ENCODE peak calls at places on chromosomes 12 and 14, in eight cellular contexts. O is heart left ventricle, K is GM23338, G is choroid plexus epithelial cell, S is DND-41, B is neural crest cell, C is neural progenitor cell, X is epithelial cell of esophagus. T is an unnamed sample.

GRCh38 chr12:111435661-111436201 is 30.0 kb downstream of the SH2B3 start:
- DNase-seq in O (peak), K (no peak), G (no peak), S (peak), B (no peak), C (no peak), X (no peak), T (no peak)

GRCh38 chr14:44149597-44149996 is 357.5 kb downstream of the FSCB start:
- DNase-seq in O (no peak), K (peak), G (no peak), S (peak), B (peak), C (peak), X (peak), T (peak)

GRCh38 chr14:52312872-52313492 is 1.1 kb upstream of the PTGER2 start:
- DNase-seq in O (no peak), K (no peak), G (no peak), S (no peak), B (no peak), C (no peak), X (no peak), T (no peak)

GRCh38 chr14:50225067-50225973 is 6.1 kb downstream of the SOS2 start:
- DNase-seq in O (no peak), K (peak), G (peak), S (no peak), B (no peak), C (no peak), X (peak), T (no peak)

GRCh38 chr12:14239935-14240872 is 125.3 kb upstream of the ATF7IP start:
- DNase-seq in O (no peak), K (peak), G (no peak), S (no peak), B (no peak), C (no peak), X (peak), T (no peak)

GRCh38 chr12:8064131-8064530 is 2.0 kb downstream of the C3AR1 start:
- DNase-seq in O (no peak), K (no peak), G (no peak), S (no peak), B (no peak), C (no peak), X (no peak), T (no peak)

GRCh38 chr14:21039059-21039422 is 3.1 kb upstream of the RNASE7 start:
- DNase-seq in O (peak), K (peak), G (peak), S (no peak), B (no peak), C (no peak), X (no peak), T (no peak)

GRCh38 chr12:51246254-51246853 is 7.7 kb downstream of the DAZAP2 start:
- DNase-seq in O (no peak), K (no peak), G (peak), S (peak), B (no peak), C (no peak), X (no peak), T (no peak)

GRCh38 chr14:77157716-77158115 is 16.1 kb upstream of the ZDHHC22 start:
- DNase-seq in O (no peak), K (no peak), G (no peak), S (no peak), B (no peak), C (no peak), X (no peak), T (no peak)

GRCh38 chr14:95294834-95295599 is 24.7 kb downstream of the CLMN start:
- DNase-seq in O (no peak), K (no peak), G (peak), S (no peak), B (no peak), C (no peak), X (peak), T (no peak)

GRCh38 chr12:81261508-81262207 is 183.8 kb downstream of the ACSS3 start:
- DNase-seq in O (no peak), K (peak), G (peak), S (no peak), B (no peak), C (no peak), X (no peak), T (no peak)

GRCh38 chr14:59215353-59215752 is 26.9 kb downstream of the DAAM1 start:
- DNase-seq in O (peak), K (no peak), G (peak), S (no peak), B (no peak), C (no peak), X (no peak), T (peak)

GRCh38 chr14:24147761-24148428 is 597 bp downstream of the RNF31 start:
- DNase-seq in O (no peak), K (no peak), G (peak), S (peak), B (no peak), C (no peak), X (no peak), T (no peak)

GRCh38 chr12:101021911-101022388 is 188.1 kb downstream of the SLC5A8 start:
- DNase-seq in O (no peak), K (no peak), G (peak), S (no peak), B (no peak), C (no peak), X (peak), T (no peak)

GRCh38 chr14:23095196-23096108 is at the start of gene C14orf119:
- DNase-seq in O (peak), K (peak), G (peak), S (peak), B (no peak), C (peak), X (peak), T (peak)

GRCh38 chr14:77151918-77152588 is 10.5 kb upstream of the ZDHHC22 start:
- DNase-seq in O (no peak), K (peak), G (peak), S (no peak), B (no peak), C (no peak), X (peak), T (no peak)

GRCh38 chr12:56221233-56221756 is 427 bp downstream of the RNF41 start:
- DNase-seq in O (peak), K (peak), G (peak), S (no peak), B (peak), C (peak), X (peak), T (no peak)

GRCh38 chr12:54853933-54854538 is at the start of gene MUCL1:
- DNase-seq in O (no peak), K (peak), G (peak), S (peak), B (peak), C (peak), X (peak), T (peak)

GRCh38 chr14:99745307-99745951 is 47.8 kb upstream of the EML1 start:
- DNase-seq in O (no peak), K (no peak), G (peak), S (no peak), B (no peak), C (no peak), X (no peak), T (no peak)

GRCh38 chr14:22781606-22782000 is 15.1 kb downstream of the OXA1L start:
- DNase-seq in O (no peak), K (no peak), G (peak), S (no peak), B (no peak), C (no peak), X (peak), T (no peak)

GRCh38 chr12:50174971-50175715 is 8.0 kb upstream of the CERS5 start:
- DNase-seq in O (no peak), K (peak), G (peak), S (no peak), B (peak), C (peak), X (peak), T (no peak)

GRCh38 chr12:62893276-62893675 is 41.7 kb downstream of the PPM1H start:
- DNase-seq in O (no peak), K (no peak), G (no peak), S (no peak), B (no peak), C (no peak), X (no peak), T (no peak)

GRCh38 chr14:104014764-104015163 is 70.7 kb upstream of the ASPG start:
- DNase-seq in O (no peak), K (no peak), G (no peak), S (no peak), B (no peak), C (no peak), X (no peak), T (no peak)

GRCh38 chr14:58239259-58240210 is 5.1 kb upstream of the PSMA3 start:
- DNase-seq in O (peak), K (peak), G (peak), S (peak), B (peak), C (peak), X (peak), T (peak)

GRCh38 chr12:53378705-53379388 is 1.1 kb upstream of the SP1 start:
- DNase-seq in O (no peak), K (peak), G (peak), S (no peak), B (no peak), C (no peak), X (no peak), T (no peak)

GRCh38 chr12:125519026-125519651 is 453.9 kb downstream of the AACS start:
- DNase-seq in O (no peak), K (no peak), G (no peak), S (no peak), B (no peak), C (no peak), X (no peak), T (no peak)

GRCh38 chr12:4355843-4356327 is 23.6 kb downstream of the FGF23 start:
- DNase-seq in O (peak), K (peak), G (peak), S (peak), B (peak), C (peak), X (peak), T (peak)

GRCh38 chr12:18283776-18284175 is 22.5 kb downstream of the PIK3C2G start:
- DNase-seq in O (no peak), K (peak), G (no peak), S (no peak), B (no peak), C (peak), X (no peak), T (no peak)

GRCh38 chr12:6078378-6079083 is 45.9 kb downstream of the VWF start:
- DNase-seq in O (no peak), K (no peak), G (peak), S (no peak), B (no peak), C (no peak), X (no peak), T (no peak)
- TF ChIP-seq CTCF in O (no peak), K (no peak), G (no peak), S (no peak), B (no peak), C (no peak), X (no peak), T (no peak)

DNA sequence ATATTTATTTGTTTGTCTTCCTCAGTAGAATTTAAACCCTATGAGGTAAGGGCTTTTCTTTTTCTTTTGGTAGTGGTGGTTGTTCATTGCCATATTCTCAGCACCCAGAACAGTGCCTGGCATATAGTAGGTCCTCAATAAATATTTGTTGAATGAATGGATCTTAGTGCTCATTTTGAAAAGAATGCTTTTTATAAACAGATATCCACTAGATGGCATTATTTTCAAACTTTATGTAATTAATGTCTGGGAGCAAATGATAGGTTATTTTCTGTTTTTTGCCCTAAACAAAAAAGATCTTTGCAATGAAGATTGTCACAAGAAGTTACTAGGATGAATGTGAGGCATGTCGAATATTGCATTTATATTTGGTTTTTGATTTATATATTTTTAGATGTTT is 64.1 kb downstream of the RAD51B start:
- DNase-seq in O (no peak), K (no peak), G (peak), S (no peak), B (no peak), C (no peak), X (peak), T (no peak)
- TF ChIP-seq CTCF in O (peak), K (no peak), G (peak), S (peak), B (peak), C (peak), X (peak), T (peak)

GRCh38 chr12:72139411-72139810 is 132.8 kb upstream of the TRHDE start:
- DNase-seq in O (no peak), K (no peak), G (no peak), S (no peak), B (no peak), C (no peak), X (no peak), T (no peak)

GRCh38 chr12:72134934-72135333 is 137.2 kb upstream of the TRHDE start:
- DNase-seq in O (no peak), K (no peak), G (no peak), S (no peak), B (no peak), C (no peak), X (no peak), T (no peak)

GRCh38 chr12:72136792-72137191 is 135.4 kb upstream of the TRHDE start:
- DNase-seq in O (no peak), K (no peak), G (no peak), S (no peak), B (no peak), C (no peak), X (no peak), T (no peak)

DNA sequence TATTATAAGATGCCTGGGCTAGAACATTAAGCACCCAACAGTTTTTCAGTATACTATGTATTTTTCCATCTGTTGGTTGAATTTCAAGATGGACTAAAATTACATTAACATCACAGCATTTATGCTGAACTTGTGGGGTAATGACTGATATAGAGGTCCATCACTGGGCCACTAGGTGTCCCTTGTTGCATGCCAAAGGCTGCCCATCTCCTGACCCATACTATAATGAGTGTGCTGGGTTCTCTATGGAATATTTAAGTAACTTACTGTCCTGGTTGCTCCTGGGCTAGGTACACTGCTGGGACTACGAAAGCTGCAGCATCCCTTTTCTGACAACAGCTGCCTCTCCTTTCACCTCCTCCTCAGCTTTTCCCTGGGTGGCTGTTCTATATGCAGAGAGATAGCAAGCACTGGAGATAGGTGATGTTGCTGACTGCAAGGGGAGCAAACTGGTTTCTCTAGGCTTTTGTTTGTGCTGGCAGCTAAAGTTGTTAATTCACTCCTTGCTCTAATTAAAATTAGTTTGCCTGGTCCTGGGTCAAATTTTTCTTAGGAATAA is 138.6 kb upstream of the TRHDE start:
- DNase-seq in O (no peak), K (peak), G (peak), S (no peak), B (no peak), C (peak), X (no peak), T (no peak)
- TF ChIP-seq CTCF in O (no peak), K (peak), G (peak), S (no peak), B (no peak), C (peak), X (peak), T (no peak)

GRCh38 chr14:75880512-75880911 is 101.3 kb downstream of the TGFB3 start:
- DNase-seq in O (no peak), K (peak), G (no peak), S (no peak), B (no peak), C (peak), X (no peak), T (no peak)
- TF ChIP-seq CTCF in O (no peak), K (peak), G (peak), S (peak), B (no peak), C (peak), X (no peak), T (no peak)

GRCh38 chr12:108964391-108965166 is 56.3 kb downstream of the SVOP start:
- DNase-seq in O (no peak), K (no peak), G (no peak), S (no peak), B (no peak), C (peak), X (no peak), T (no peak)

GRCh38 chr12:108972226-108972757 is 48.6 kb downstream of the SVOP start:
- DNase-seq in O (no peak), K (no peak), G (no peak), S (no peak), B (no peak), C (no peak), X (peak), T (no peak)

GRCh38 chr12:108969622-108970021 is 51.2 kb downstream of the SVOP start:
- DNase-seq in O (no peak), K (no peak), G (no peak), S (no peak), B (no peak), C (no peak), X (no peak), T (no peak)

GRCh38 chr12:108966378-108967151 is 54.3 kb downstream of the SVOP start:
- DNase-seq in O (peak), K (no peak), G (no peak), S (no peak), B (no peak), C (no peak), X (no peak), T (no peak)

DNA sequence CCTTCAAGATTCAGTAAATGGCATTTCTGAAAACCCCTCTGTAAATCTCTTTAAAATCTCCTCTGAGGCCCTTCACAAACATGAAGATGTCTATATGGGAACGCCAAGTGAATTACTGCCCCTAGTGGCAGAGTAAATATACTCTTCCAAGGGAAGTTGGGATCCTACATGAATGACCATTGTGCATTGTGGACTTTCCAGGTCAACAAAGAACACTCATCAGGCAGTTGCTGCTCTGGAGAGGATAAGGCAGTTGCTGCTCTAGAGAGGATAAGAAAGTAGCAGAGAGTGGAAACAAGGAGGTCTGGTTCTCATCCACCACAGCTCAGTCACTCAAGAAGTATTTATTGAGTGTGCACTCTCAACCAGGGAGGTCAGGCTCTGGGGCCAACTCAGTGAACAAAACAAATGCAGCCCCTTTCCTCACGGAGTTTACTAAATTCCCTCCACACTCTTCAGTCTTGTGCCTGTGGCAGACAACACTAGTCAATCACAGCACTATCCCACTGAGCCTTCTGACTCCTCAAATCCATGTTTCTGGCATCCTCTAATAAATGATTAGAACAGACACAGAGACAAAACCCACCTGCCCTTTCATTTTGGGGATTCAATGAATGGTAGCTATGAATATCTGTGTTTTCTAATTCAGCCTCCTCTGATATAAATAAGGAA is 52.9 kb downstream of the SVOP start:
- DNase-seq in O (no peak), K (peak), G (peak), S (no peak), B (no peak), C (peak), X (peak), T (no peak)
- TF ChIP-seq CTCF in O (peak), K (peak), G (peak), S (peak), B (peak), C (peak), X (peak), T (peak)

GRCh38 chr12:109765493-109765810 is 51.8 kb downstream of the FAM222A start:
- DNase-seq in O (no peak), K (no peak), G (no peak), S (no peak), B (no peak), C (no peak), X (no peak), T (no peak)

GRCh38 chr12:109768901-109769670 is 55.5 kb downstream of the FAM222A start:
- DNase-seq in O (no peak), K (no peak), G (no peak), S (no peak), B (no peak), C (no peak), X (no peak), T (no peak)

GRCh38 chr12:109767991-109768900 is 54.6 kb downstream of the FAM222A start:
- DNase-seq in O (no peak), K (no peak), G (no peak), S (no peak), B (no peak), C (no peak), X (no peak), T (no peak)

GRCh38 chr12:109766251-109766778 is 52.7 kb downstream of the FAM222A start:
- DNase-seq in O (no peak), K (no peak), G (no peak), S (no peak), B (no peak), C (no peak), X (no peak), T (no peak)

GRCh38 chr12:109767456-109767855 is 53.8 kb downstream of the FAM222A start:
- DNase-seq in O (no peak), K (no peak), G (no peak), S (no peak), B (no peak), C (no peak), X (no peak), T (no peak)
- TF ChIP-seq CTCF in O (no peak), K (no peak), G (no peak), S (no peak), B (no peak), C (no peak), X (no peak), T (no peak)

DNA sequence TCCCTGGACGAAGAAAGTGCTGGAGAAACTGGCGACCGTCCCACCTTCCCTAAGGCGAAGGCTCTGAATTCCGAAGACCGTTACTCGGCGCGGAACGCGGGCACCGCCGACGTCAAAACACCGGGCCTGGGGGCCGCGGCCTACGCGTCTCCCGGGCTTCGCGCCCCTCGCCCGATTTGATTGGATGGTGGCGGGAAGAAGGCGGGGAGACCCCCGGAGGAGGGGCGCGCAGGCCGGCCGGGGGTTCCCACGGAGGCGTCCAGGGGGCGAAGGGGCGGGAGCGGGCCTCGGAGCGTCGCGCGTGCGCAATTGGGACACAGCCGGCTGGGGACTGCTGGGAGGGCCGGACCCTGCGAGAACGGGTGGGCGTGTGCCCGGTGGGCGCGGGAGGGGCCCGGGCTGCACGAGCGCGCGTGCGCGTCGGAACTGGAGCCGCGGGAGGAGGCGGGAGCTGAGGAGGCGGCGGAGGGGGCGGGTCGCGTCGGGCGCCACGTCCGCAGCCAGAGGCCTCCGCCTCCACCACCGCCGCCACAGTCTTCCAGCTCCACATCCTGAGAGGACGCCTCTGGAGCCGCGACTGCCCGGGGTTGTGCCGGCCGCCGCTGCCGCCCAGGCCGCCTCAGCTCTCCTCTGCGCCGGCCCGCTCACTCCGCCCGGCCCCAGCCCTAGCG is at the start of gene TMEM263:
- DNase-seq in O (peak), K (peak), G (peak), S (peak), B (peak), C (peak), X (peak), T (peak)
- TF ChIP-seq CTCF in O (no peak), K (no peak), G (no peak), S (no peak), B (no peak), C (no peak), X (no peak), T (no peak)

T was measured in progenitor cell of endocrine pancreas.